ENCODE peak calls at places on chromosomes 2 and 18, in six cellular contexts. H, C, D, A, G and U are unnamed samples. For H3K4me1, the result is how much of the 10 kb centered on the place peaks cover.

GRCh38 chr18:36264283-36264682 is 33.2 kb upstream of the FHOD3 start:
- DNase-seq in C (no peak), G (no peak), A (no peak), D (no peak), H (no peak), U (no peak)

GRCh38 chr2:222283634-222284033 is 15.2 kb downstream of the PAX3 start:
- DNase-seq in G (no peak), H (peak), A (no peak), C (no peak), D (no peak), U (no peak)

GRCh38 chr2:238240761-238241711 is 1.2 kb upstream of the HES6 start:
- DNase-seq in C (no peak), G (no peak), D (no peak), H (peak), A (no peak), U (peak)

GRCh38 chr2:120995656-120996190 is 260.1 kb downstream of the GLI2 start:
- DNase-seq in C (no peak), H (no peak), A (no peak), D (no peak), G (no peak), U (no peak)

GRCh38 chr2:218259099-218259921 is 1.5 kb upstream of the GPBAR1 start:
- DNase-seq in D (no peak), G (peak), C (no peak), A (no peak), H (peak), U (no peak)

GRCh38 chr2:181742908-181743722 is 62.8 kb upstream of the NEUROD1 start:
- DNase-seq in D (peak), G (no peak), H (peak), A (peak), C (peak), U (peak)

GRCh38 chr18:79428287-79428686 is 32.6 kb downstream of the NFATC1 start:
- DNase-seq in H (no peak), G (no peak), C (no peak), A (no peak), D (no peak), U (no peak)

GRCh38 chr2:238709961-238710360 is 137.9 kb upstream of the TWIST2 start:
- DNase-seq in A (no peak), H (no peak), D (no peak), G (no peak), C (no peak), U (no peak)

GRCh38 chr18:26655614-26656400 is 107.5 kb upstream of the KCTD1 start:
- DNase-seq in G (no peak), H (peak), C (peak), A (peak), D (no peak), U (peak)

GRCh38 chr2:16869711-16870110 is 204.1 kb upstream of the CYRIA start:
- DNase-seq in A (no peak), C (no peak), D (no peak), G (no peak), H (no peak), U (no peak)

GRCh38 chr2:56231361-56231760 is 47.6 kb downstream of the CCDC85A start:
- DNase-seq in G (no peak), D (no peak), H (no peak), A (no peak), C (no peak), U (no peak)
- H3K4me1 ChIP-seq in G (under half), D (under half), H (under half), A (under half), C (under half), U (under half)

DNA sequence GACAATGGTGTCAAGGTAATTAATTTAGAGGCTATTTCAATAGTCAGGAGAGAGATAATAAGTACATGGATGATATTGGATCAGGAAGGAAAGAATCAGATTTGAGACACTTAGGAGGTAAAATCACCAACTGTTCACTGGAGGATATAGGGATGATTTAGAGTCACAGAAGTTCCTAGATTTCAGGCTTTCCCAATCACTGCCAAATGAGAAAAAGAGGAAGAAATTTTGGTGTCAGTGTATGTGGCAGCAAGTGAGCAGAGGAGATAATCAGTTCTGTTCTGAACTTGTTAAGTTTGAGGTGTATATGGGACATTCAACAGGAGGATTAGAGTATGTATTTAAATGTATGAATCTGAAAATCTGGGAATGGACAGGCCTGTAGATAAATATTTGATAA is 640.4 kb downstream of the NR4A2 start:
- DNase-seq in G (no peak), A (no peak), C (no peak), D (no peak), H (no peak), U (no peak)
- H3K4me1 ChIP-seq in G (under half), A (under half), C (under half), D (under half), H (under half), U (under half)

DNA sequence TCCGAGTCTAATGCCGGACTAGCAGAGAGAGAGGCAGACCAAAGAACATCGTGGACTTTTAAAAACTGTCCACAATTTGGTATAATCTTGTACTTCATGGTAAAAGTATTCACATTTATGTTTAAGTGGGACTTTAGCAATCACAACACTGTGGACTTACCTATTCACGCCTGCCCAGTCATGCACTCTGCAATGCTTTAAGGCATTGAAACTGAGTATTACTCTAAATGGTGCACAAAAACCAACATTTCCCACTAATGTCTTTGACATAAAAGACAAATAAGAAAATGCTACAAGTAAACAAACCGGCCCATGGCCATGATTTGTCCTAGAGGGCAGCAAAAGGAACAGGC is 91.3 kb downstream of the ACVR1 start:
- DNase-seq in D (no peak), H (no peak), A (no peak), C (no peak), G (no peak), U (no peak)
- H3K4me1 ChIP-seq in D (under half), H (half or more), A (under half), C (half or more), G (under half), U (under half)

DNA sequence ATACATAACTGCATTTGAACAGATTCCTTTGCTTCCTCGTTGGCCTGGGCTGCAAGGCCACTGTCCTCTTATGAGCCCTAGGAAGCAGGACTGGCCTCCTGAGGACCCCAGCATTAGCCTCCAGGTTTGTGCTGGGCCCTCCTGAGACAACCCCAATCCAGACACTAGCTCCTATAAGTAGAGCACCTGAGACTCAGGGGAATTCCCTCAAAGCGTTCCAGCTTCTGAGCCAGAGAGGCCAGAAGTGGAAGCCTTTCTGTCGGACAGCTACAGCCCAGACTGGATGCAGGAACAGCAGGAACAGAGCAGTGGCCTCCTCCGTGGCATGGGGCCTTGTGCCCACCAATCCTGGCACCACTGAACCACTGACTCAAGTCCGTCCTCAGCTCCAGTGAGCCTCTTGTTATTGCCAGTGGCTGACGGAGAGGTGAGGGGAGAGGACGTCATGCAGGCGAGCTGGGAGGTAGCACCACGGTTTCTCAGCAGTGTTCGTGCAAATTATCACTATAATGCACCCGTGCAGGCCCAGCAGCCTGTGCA is 67.2 kb downstream of the NPAS2 start:
- DNase-seq in C (no peak), D (no peak), G (no peak), H (peak), A (no peak), U (no peak)
- H3K4me1 ChIP-seq in C (half or more), D (under half), G (under half), H (under half), A (under half), U (under half)